ENCODE peak calls at places on chromosomes 7 and 10, in ten cellular contexts. W, Z, P, L, G, O, E, R, K and U are unnamed samples.
A peak's percentile ranks its signal among the peaks of the same experiment; 100 is the strongest.

GRCh38 chr7:128191136-128191844 is 49.8 kb upstream of the LEP start:
- DNase-seq in G (no peak), P (no peak), E (no peak), K (peak; percentile 54), R (no peak), W (no peak), L (no peak), Z (no peak), O (no peak), U (no peak)

GRCh38 chr10:77576007-77576367 is 61.6 kb downstream of the KCNMA1 start:
- DNase-seq in Z (no peak), W (no peak), E (no peak), L (no peak), O (no peak), K (no peak), G (no peak), R (no peak), P (no peak), U (no peak)

GRCh38 chr10:14384096-14384730 is 53.5 kb upstream of the FRMD4A start:
- DNase-seq in O (no peak), R (peak; percentile 54), E (no peak), G (no peak), Z (no peak), W (no peak), P (no peak), K (no peak), L (no peak), U (no peak)

GRCh38 chr10:132942101-132942739 is at the start of gene CFAP46:
- DNase-seq in W (peak; percentile 30), L (no peak), E (no peak), K (no peak), P (peak; percentile 65), G (peak; percentile 72), O (no peak), R (no peak), Z (peak; percentile 70), U (no peak)

GRCh38 chr10:72164617-72165016 is 51.2 kb upstream of the ANAPC16 start:
- DNase-seq in W (no peak), L (no peak), P (no peak), K (no peak), R (no peak), O (no peak), Z (no peak), G (no peak), E (no peak), U (no peak)

GRCh38 chr7:27868117-27868516 is 128.2 kb downstream of the TAX1BP1 start:
- DNase-seq in K (no peak), G (no peak), Z (no peak), O (no peak), W (peak; percentile 74), L (no peak), E (no peak), P (no peak), R (peak; percentile 2), U (no peak)

GRCh38 chr10:15189133-15189881 is 20.8 kb upstream of the NMT2 start:
- DNase-seq in W (no peak), K (no peak), E (no peak), G (no peak), L (no peak), O (no peak), P (no peak), R (no peak), Z (no peak), U (no peak)

GRCh38 chr7:18356195-18356645 is 139.3 kb upstream of the HDAC9 start:
- DNase-seq in L (no peak), P (peak; percentile 5), K (no peak), W (peak; percentile 40), G (no peak), R (peak; percentile 16), O (no peak), E (no peak), Z (no peak), U (peak; percentile 16)

GRCh38 chr10:6665847-6666246 is 85.8 kb upstream of the PRKCQ start:
- DNase-seq in Z (no peak), L (no peak), K (no peak), E (no peak), W (no peak), O (no peak), G (no peak), P (no peak), R (no peak), U (no peak)

GRCh38 chr10:6669269-6669859 is 89.3 kb upstream of the PRKCQ start:
- DNase-seq in P (peak; percentile 38), E (no peak), W (peak; percentile 73), R (peak; percentile 30), O (peak; percentile 23), L (no peak), G (no peak), Z (no peak), K (no peak), U (peak; percentile 31)

GRCh38 chr10:6667150-6667549 is 87.1 kb upstream of the PRKCQ start:
- DNase-seq in P (no peak), L (no peak), R (no peak), G (no peak), E (no peak), O (no peak), W (no peak), K (no peak), Z (no peak), U (no peak)

GRCh38 chr10:6671976-6672375 is 91.9 kb upstream of the PRKCQ start:
- DNase-seq in R (no peak), O (no peak), W (peak; percentile 19), P (no peak), K (no peak), L (no peak), G (peak; percentile 23), Z (no peak), E (no peak), U (no peak)

GRCh38 chr10:6667679-6668270 is 87.7 kb upstream of the PRKCQ start:
- DNase-seq in G (peak; percentile 13), E (no peak), K (no peak), O (no peak), P (peak; percentile 33), Z (no peak), L (no peak), W (peak; percentile 54), R (peak; percentile 37), U (no peak)
- TF ChIP-seq CTCF in G (peak; percentile 60), E (peak; percentile 9), K (no peak), O (peak; percentile 48), P (peak; percentile 82), Z (peak; percentile 64), L (no peak), W (peak; percentile 63), R (peak; percentile 60), U (peak; percentile 66)

DNA sequence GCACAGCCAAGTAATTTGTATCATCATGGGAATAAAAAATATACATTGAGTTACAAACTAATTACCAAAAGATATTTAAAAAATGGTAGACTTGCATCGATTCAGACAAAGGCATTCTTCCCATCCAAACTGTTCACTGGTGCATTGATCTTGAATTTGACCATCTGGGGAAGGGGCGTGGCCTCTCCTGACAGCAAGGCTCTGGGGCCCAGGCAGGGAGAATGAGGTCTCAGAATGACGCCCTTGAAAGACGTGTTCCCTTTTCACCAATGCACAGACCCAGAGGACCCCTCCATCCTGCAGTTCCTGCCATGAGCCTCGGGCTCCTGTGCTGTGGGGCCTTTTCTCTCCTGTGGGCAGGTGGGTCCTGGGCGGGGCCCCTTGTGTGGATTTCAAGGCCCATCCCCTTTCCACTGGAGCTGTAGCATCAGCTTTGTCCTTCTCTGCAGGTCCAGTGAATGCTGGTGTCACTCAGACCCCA is 91.1 kb upstream of the PRSS58 start:
- DNase-seq in R (no peak), L (no peak), W (no peak), E (no peak), G (no peak), P (no peak), K (no peak), Z (no peak), O (no peak), U (no peak)
- H3K4me3 ChIP-seq in R (no peak overlapping the region), L (no peak overlapping the region), W (no peak overlapping the region), E (no peak overlapping the region), G (no peak overlapping the region), P (no peak overlapping the region), K (no peak overlapping the region), Z (no peak overlapping the region), O (no peak overlapping the region), U (no peak overlapping the region)

GRCh38 chr7:100621554-100621953 is 9.2 kb downstream of the MOSPD3 start:
- DNase-seq in O (no peak), W (no peak), P (no peak), Z (no peak), L (no peak), G (no peak), K (no peak), E (no peak), R (no peak), U (no peak)

GRCh38 chr7:100627238-100627549 is 14.2 kb downstream of the TFR2 start:
- DNase-seq in P (no peak), E (no peak), K (no peak), Z (no peak), G (no peak), L (no peak), O (no peak), W (no peak), R (no peak), U (no peak)

GRCh38 chr7:100626055-100626454 is 13.7 kb downstream of the MOSPD3 start:
- DNase-seq in K (no peak), R (no peak), E (no peak), Z (no peak), W (no peak), O (no peak), G (no peak), L (no peak), P (no peak), U (no peak)

GRCh38 chr7:100626530-100627237 is 14.3 kb downstream of the MOSPD3 start:
- DNase-seq in L (peak; percentile 86), W (peak; percentile 80), E (peak; percentile 89), K (peak; percentile 95), P (peak; percentile 98), O (no peak), Z (peak; percentile 84), R (peak; percentile 70), G (peak; percentile 77), U (peak; percentile 11)

DNA sequence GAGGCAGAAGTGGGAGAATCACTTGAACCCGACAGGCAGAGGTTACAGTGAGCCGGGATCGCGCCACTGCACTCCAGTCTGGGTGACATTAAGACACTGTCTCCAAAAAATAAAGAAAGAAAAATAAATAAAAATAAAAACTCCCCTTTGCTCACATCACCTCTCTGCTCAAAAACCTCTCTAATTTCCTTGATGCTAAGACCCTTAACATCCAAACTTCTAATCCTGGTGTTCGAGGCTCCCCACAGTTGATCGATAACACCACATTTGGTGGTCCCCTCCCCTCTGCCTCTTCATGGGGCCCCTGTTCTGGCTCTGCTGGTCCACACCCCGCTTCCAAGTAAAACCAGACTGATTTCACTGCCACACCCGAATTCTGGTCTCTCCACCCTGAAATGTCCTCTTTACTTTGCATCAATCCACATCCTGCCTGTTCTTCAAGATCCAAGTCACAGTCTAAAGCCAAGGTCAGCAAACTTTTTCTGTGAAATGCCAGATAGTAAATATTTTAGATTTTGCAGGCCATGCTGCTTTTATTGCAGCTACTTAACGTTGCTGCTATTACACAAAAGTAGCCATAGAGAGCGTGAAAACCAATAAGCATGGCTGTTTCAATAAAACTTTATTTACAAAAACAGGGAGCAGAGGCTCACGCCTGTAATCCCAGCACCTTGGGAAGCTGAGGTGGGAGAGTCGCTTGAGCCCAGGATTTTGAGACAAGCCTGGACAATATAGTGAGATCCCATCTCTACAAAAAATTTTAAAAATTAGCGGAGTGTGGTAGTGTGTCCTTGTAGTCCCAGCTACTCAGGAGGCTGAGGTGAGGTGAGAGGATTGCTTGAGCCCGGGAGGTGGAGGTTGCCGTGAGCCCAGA is 11.8 kb downstream of the MOSPD3 start:
- DNase-seq in W (no peak), O (no peak), K (no peak), E (no peak), R (no peak), P (no peak), Z (no peak), L (no peak), G (no peak), U (no peak)
- TF ChIP-seq CTCF in W (no peak), O (no peak), K (no peak), E (no peak), R (no peak), P (no peak), Z (no peak), L (no peak), G (no peak), U (no peak)

GRCh38 chr7:13988011-13988410 is 1.5 kb downstream of the ETV1 start:
- DNase-seq in L (no peak), E (no peak), Z (no peak), O (no peak), P (no peak), W (peak; percentile 45), R (peak; percentile 32), G (no peak), K (no peak), U (no peak)

GRCh38 chr7:13987395-13987794 is 2.1 kb downstream of the ETV1 start:
- DNase-seq in P (no peak), E (no peak), L (no peak), K (no peak), O (no peak), G (no peak), R (no peak), Z (no peak), W (peak; percentile 62), U (no peak)

GRCh38 chr7:13988765-13989137 is 715 bp downstream of the ETV1 start:
- DNase-seq in L (no peak), R (no peak), Z (no peak), K (no peak), P (no peak), G (peak; percentile 16), E (no peak), O (no peak), W (peak; percentile 60), U (no peak)

GRCh38 chr7:13984831-13985685 is 4.4 kb downstream of the ETV1 start:
- DNase-seq in E (no peak), O (no peak), G (no peak), R (no peak), K (no peak), P (no peak), L (no peak), Z (no peak), W (no peak), U (no peak)

GRCh38 chr7:13986208-13986607 is 3.3 kb downstream of the ETV1 start:
- DNase-seq in R (no peak), K (no peak), P (no peak), W (no peak), O (no peak), Z (no peak), L (no peak), G (no peak), E (no peak), U (no peak)
- H3K4me3 ChIP-seq in R (peak overlapping the region; percentile 35), K (no peak overlapping the region), P (no peak overlapping the region), W (peak overlapping the region; percentile 12), O (no peak overlapping the region), Z (no peak overlapping the region), L (peak overlapping the region; percentile 1), G (peak overlapping the region; percentile 87), E (no peak overlapping the region), U (no peak overlapping the region)